ENCODE peak calls at places on chromosome 14, in ten cellular contexts. D is left lung, B is HepG2, K is ascending aorta, L is left ventricle myocardium inferior, W is cardiac muscle cell, C is prostate gland, P is ovary, Z is esophagus squamous epithelium, S is astrocyte. X is an unnamed sample.

GRCh38 chr14:24332094-24332983 is 2.5 kb downstream of the ADCY4 start:
- DNase-seq in D (peak; percentile 72), B (peak; percentile 86), K (peak; percentile 86), L (peak; percentile 52), W (peak; percentile 64), C (peak; percentile 71), P (peak; percentile 69), Z (no peak), S (peak; percentile 25), X (peak; percentile 80)

GRCh38 chr14:95685978-95686922 is at the start of gene TCL1B:
- DNase-seq in D (no peak), B (no peak), K (no peak), L (no peak), W (no peak), C (no peak), P (no peak), Z (no peak), S (no peak), X (no peak)

GRCh38 chr14:60168841-60169240 is 3.6 kb upstream of the DHRS7 start:
- DNase-seq in D (no peak), B (no peak), K (no peak), L (no peak), W (no peak), C (no peak), P (no peak), Z (no peak), S (no peak), X (no peak)

GRCh38 chr14:40909906-40910305 is 696.8 kb upstream of the LRFN5 start:
- DNase-seq in D (no peak), B (no peak), K (no peak), L (no peak), W (no peak), C (no peak), P (no peak), Z (no peak), S (no peak), X (no peak)

GRCh38 chr14:67999693-68000384 is 180.3 kb downstream of the RAD51B start:
- DNase-seq in D (no peak), B (no peak), K (no peak), L (no peak), W (peak; percentile 87), C (no peak), P (no peak), Z (no peak), S (peak; percentile 95), X (no peak)

GRCh38 chr14:99273025-99273723 is 1.2 kb upstream of the BCL11B start:
- DNase-seq in D (no peak), B (peak; percentile 16), K (peak; percentile 64), L (no peak), W (peak; percentile 19), C (no peak), P (no peak), Z (no peak), S (no peak), X (peak; percentile 85)

GRCh38 chr14:68111733-68112270 is 292.2 kb downstream of the RAD51B start:
- DNase-seq in D (no peak), B (no peak), K (no peak), L (no peak), W (no peak), C (no peak), P (peak; percentile 34), Z (no peak), S (no peak), X (peak; percentile 31)

GRCh38 chr14:32697704-32698103 is 241.0 kb upstream of the NPAS3 start:
- DNase-seq in D (no peak), B (no peak), K (no peak), L (no peak), W (peak; percentile 26), C (no peak), P (no peak), Z (no peak), S (peak; percentile 91), X (no peak)

GRCh38 chr14:99389171-99389826 is 91.4 kb downstream of the SETD3 start:
- DNase-seq in D (no peak), B (peak; percentile 21), K (no peak), L (no peak), W (peak; percentile 46), C (peak; percentile 21), P (no peak), Z (no peak), S (no peak), X (no peak)

GRCh38 chr14:105891221-105891602 is 364.8 kb downstream of the TMEM121 start:
- DNase-seq in D (peak; percentile 14), B (no peak), K (peak; percentile 28), L (no peak), W (no peak), C (no peak), P (peak; percentile 8), Z (no peak), S (no peak), X (peak; percentile 12)

GRCh38 chr14:92523752-92524151 is 10.2 kb downstream of the RIN3 start:
- DNase-seq in D (no peak), B (no peak), K (no peak), L (no peak), W (no peak), C (no peak), P (no peak), Z (no peak), S (no peak), X (peak; percentile 11)

GRCh38 chr14:59429798-59430197 is 35.4 kb downstream of the GPR135 start:
- DNase-seq in D (no peak), B (no peak), K (no peak), L (no peak), W (no peak), C (no peak), P (no peak), Z (no peak), S (no peak), X (no peak)

GRCh38 chr14:94173885-94174621 is at the start of gene PPP4R4:
- DNase-seq in D (peak; percentile 90), B (peak; percentile 89), K (peak; percentile 92), L (peak; percentile 83), W (peak; percentile 87), C (peak; percentile 76), P (peak; percentile 99), Z (no peak), S (peak; percentile 47), X (peak; percentile 89)

GRCh38 chr14:70201994-70202393 is 13.2 kb upstream of the SLC8A3 start:
- DNase-seq in D (no peak), B (no peak), K (no peak), L (no peak), W (no peak), C (no peak), P (no peak), Z (no peak), S (no peak), X (no peak)
- H3K4me1 ChIP-seq in D (no peaks in the 10 kb centered on the region), B (no peaks in the 10 kb centered on the region), K (no peaks in the 10 kb centered on the region), L (no peaks in the 10 kb centered on the region), W (no peaks in the 10 kb centered on the region), C (no peaks in the 10 kb centered on the region), P (no peaks in the 10 kb centered on the region), Z (no peaks in the 10 kb centered on the region), S (no peaks in the 10 kb centered on the region), X (no peaks in the 10 kb centered on the region)

GRCh38 chr14:63134801-63135200 is 69.4 kb upstream of the RHOJ start:
- DNase-seq in D (no peak), B (no peak), K (no peak), L (no peak), W (peak; percentile 31), C (no peak), P (no peak), Z (no peak), S (peak; percentile 24), X (no peak)
- TF ChIP-seq CTCF in D (no peak), B (peak; percentile 20), K (no peak), L (no peak), W (peak; percentile 49), C (no peak), P (no peak), Z (no peak), S (peak; percentile 42), X (no peak)

GRCh38 chr14:22979748-22980392 is 2.5 kb downstream of the AJUBA start:
- DNase-seq in D (no peak), B (peak; percentile 49), K (peak; percentile 61), L (no peak), W (no peak), C (no peak), P (no peak), Z (no peak), S (no peak), X (no peak)
- H3K4me3 ChIP-seq in D (peak overlapping the region; percentile 82), B (peak overlapping the region; percentile 89), K (peak overlapping the region; percentile 72), L (peak overlapping the region; percentile 87), W (peak overlapping the region; percentile 74), C (peak overlapping the region; percentile 57), P (peak overlapping the region; percentile 75), Z (peak overlapping the region; percentile 83), S (peak overlapping the region; percentile 77), X (no peak overlapping the region)

DNA sequence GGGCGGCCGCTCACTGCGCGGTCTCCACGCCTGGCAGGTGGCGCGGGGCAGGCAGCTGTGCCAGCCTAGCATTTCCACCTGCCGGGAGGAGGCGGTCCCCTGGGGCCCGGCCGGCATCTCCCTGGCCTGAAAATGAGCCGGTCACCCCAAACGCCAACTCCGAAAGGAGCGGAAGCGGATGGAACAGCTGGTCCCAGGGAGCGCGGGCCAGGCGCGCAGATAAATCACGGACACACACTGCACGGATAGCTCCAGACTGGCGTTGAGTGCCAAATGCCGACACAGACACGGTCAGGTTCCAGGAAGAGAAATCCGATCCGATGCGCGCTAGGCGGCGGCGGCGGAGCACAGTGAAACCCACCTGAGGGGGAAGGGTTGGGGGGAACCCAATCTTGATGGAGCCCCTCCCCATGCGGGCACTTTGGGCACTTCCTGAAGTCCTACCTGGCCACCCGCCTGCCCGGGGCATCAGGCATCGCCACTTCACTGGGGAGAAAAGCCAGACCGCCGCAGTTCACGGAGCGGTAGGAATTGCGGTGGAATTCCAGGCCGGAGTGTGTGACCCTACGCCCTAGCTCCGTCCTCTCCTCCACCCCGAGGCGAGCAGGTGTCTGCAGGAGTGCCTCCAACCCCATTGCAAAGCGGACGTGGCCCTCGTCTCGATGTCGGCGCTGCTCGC is 624 bp upstream of the PLEKHD1 start:
- DNase-seq in D (no peak), B (no peak), K (no peak), L (no peak), W (peak; percentile 26), C (no peak), P (no peak), Z (no peak), S (peak; percentile 16), X (no peak)
- H3K4me1 ChIP-seq in D (peaks cover 13% of the 10 kb centered on the region), B (peaks cover 7% of the 10 kb centered on the region), K (peaks cover 14% of the 10 kb centered on the region), L (peaks cover 18% of the 10 kb centered on the region), W (peaks cover 4% of the 10 kb centered on the region), C (peaks cover 8% of the 10 kb centered on the region), P (peaks cover 9% of the 10 kb centered on the region), Z (peaks cover 17% of the 10 kb centered on the region), S (peaks cover 4% of the 10 kb centered on the region), X (peaks cover 12% of the 10 kb centered on the region)